ENCODE peak calls at places on chromosomes 11 and 22, in eight cellular contexts. S is activated CD4-positive, alpha-beta T cell treated with anti-CD3 and anti-CD28 coated beads, Interleukin-2, amount 50 U/mL, for 1 hour; Z is ovary; M is CD8-positive, alpha-beta memory T cell; K is NAMALWA; F is B cell; N is hippocampal formation; E is Caco-2. Y is an unnamed sample.

GRCh38 chr11:57501951-57502350 is 13.6 kb downstream of the SLC43A1 start:
- DNase-seq in S (no peak), Z (no peak), M (no peak), K (no peak), F (no peak), N (no peak), E (no peak), Y (no peak)

GRCh38 chr11:10918698-10919097 is 60.8 kb upstream of the ZBED5 start:
- DNase-seq in S (no peak), Z (no peak), M (no peak), K (no peak), F (no peak), N (no peak), E (no peak), Y (no peak)

GRCh38 chr11:116541460-116541859 is 231.3 kb downstream of the BUD13 start:
- DNase-seq in S (no peak), Z (no peak), M (no peak), K (no peak), F (no peak), N (no peak), E (peak), Y (no peak)

GRCh38 chr11:87878373-87878779 is 296.9 kb downstream of the RAB38 start:
- DNase-seq in S (no peak), Z (no peak), M (no peak), K (peak), F (no peak), N (peak), E (peak), Y (peak)

GRCh38 chr11:70772950-70773349 is 374.6 kb downstream of the CTTN start:
- DNase-seq in S (no peak), Z (no peak), M (no peak), K (no peak), F (no peak), N (no peak), E (peak), Y (no peak)

GRCh38 chr11:75289919-75290318 is 49.3 kb downstream of the TPBGL start:
- DNase-seq in S (no peak), Z (no peak), M (no peak), K (no peak), F (no peak), N (no peak), E (no peak), Y (no peak)

GRCh38 chr11:119509277-119509841 is 86.4 kb upstream of the THY1 start:
- DNase-seq in S (no peak), Z (no peak), M (no peak), K (no peak), F (no peak), N (no peak), E (no peak), Y (no peak)

GRCh38 chr22:26259510-26259909 is 90.2 kb downstream of the SEZ6L start:
- DNase-seq in S (no peak), Z (no peak), M (no peak), K (peak), F (no peak), N (no peak), E (peak), Y (peak)